ENCODE peak calls at places on chromosome 9, in ten cellular contexts. One of them, this sample, is unnamed.

GRCh38 chr9:630817-631216 is 210.7 kb upstream of the DMRT1 start:
- DNase-seq in IMR-90: peak; percentile 17
- DNase-seq in AG04449: no peak
- DNase-seq in HCT116: no peak
- DNase-seq in testis: no peak
- DNase-seq in heart left ventricle: no peak
- DNase-seq in CD8-positive, alpha-beta T cell: no peak
- DNase-seq in spleen: no peak
- DNase-seq in heart right ventricle: no peak
- DNase-seq in thoracic aorta: no peak
- DNase-seq in this sample: no peak

GRCh38 chr9:129320575-129321311 is 142.7 kb upstream of the IER5L start:
- DNase-seq in IMR-90: peak; percentile 82
- DNase-seq in AG04449: peak; percentile 63
- DNase-seq in HCT116: no peak
- DNase-seq in testis: peak; percentile 82
- DNase-seq in heart left ventricle: peak; percentile 72
- DNase-seq in CD8-positive, alpha-beta T cell: peak; percentile 21
- DNase-seq in spleen: peak; percentile 86
- DNase-seq in heart right ventricle: peak; percentile 74
- DNase-seq in thoracic aorta: no peak
- DNase-seq in this sample: peak; percentile 73

GRCh38 chr9:78707481-78707977 is 410.6 kb downstream of the PSAT1 start:
- DNase-seq in IMR-90: peak; percentile 74
- DNase-seq in AG04449: peak; percentile 70
- DNase-seq in HCT116: no peak
- DNase-seq in testis: no peak
- DNase-seq in heart left ventricle: no peak
- DNase-seq in CD8-positive, alpha-beta T cell: no peak
- DNase-seq in spleen: no peak
- DNase-seq in heart right ventricle: no peak
- DNase-seq in thoracic aorta: no peak
- DNase-seq in this sample: peak; percentile 91

GRCh38 chr9:96618209-96619108 is 1.2 kb downstream of the CDC14B start:
- DNase-seq in IMR-90: peak; percentile 54
- DNase-seq in AG04449: no peak
- DNase-seq in HCT116: no peak
- DNase-seq in testis: peak; percentile 39
- DNase-seq in heart left ventricle: peak; percentile 77
- DNase-seq in CD8-positive, alpha-beta T cell: no peak
- DNase-seq in spleen: no peak
- DNase-seq in heart right ventricle: peak; percentile 40
- DNase-seq in thoracic aorta: no peak
- DNase-seq in this sample: no peak

GRCh38 chr9:110143969-110144545 is 63.9 kb downstream of the C9orf152 start:
- DNase-seq in IMR-90: no peak
- DNase-seq in AG04449: no peak
- DNase-seq in HCT116: no peak
- DNase-seq in testis: no peak
- DNase-seq in heart left ventricle: no peak
- DNase-seq in CD8-positive, alpha-beta T cell: no peak
- DNase-seq in spleen: no peak
- DNase-seq in heart right ventricle: no peak
- DNase-seq in thoracic aorta: no peak
- DNase-seq in this sample: no peak

GRCh38 chr9:109972026-109973005 is 192.3 kb downstream of the PALM2AKAP2 start:
- DNase-seq in IMR-90: no peak
- DNase-seq in AG04449: no peak
- DNase-seq in HCT116: no peak
- DNase-seq in testis: no peak
- DNase-seq in heart left ventricle: no peak
- DNase-seq in CD8-positive, alpha-beta T cell: no peak
- DNase-seq in spleen: no peak
- DNase-seq in heart right ventricle: no peak
- DNase-seq in thoracic aorta: no peak
- DNase-seq in this sample: no peak

GRCh38 chr9:93138171-93138764 is 4.2 kb upstream of the NINJ1 start:
- DNase-seq in IMR-90: no peak
- DNase-seq in AG04449: no peak
- DNase-seq in HCT116: no peak
- DNase-seq in testis: no peak
- DNase-seq in heart left ventricle: no peak
- DNase-seq in CD8-positive, alpha-beta T cell: no peak
- DNase-seq in spleen: peak; percentile 82
- DNase-seq in heart right ventricle: no peak
- DNase-seq in thoracic aorta: no peak
- DNase-seq in this sample: no peak

GRCh38 chr9:71036501-71036900 is 84.9 kb downstream of the TRPM3 start:
- DNase-seq in IMR-90: no peak
- DNase-seq in AG04449: no peak
- DNase-seq in HCT116: no peak
- DNase-seq in testis: peak; percentile 40
- DNase-seq in heart left ventricle: no peak
- DNase-seq in CD8-positive, alpha-beta T cell: no peak
- DNase-seq in spleen: no peak
- DNase-seq in heart right ventricle: no peak
- DNase-seq in thoracic aorta: no peak
- DNase-seq in this sample: no peak

GRCh38 chr9:99011161-99011709 is 67.5 kb downstream of the COL15A1 start:
- DNase-seq in IMR-90: peak; percentile 48
- DNase-seq in AG04449: no peak
- DNase-seq in HCT116: no peak
- DNase-seq in testis: no peak
- DNase-seq in heart left ventricle: no peak
- DNase-seq in CD8-positive, alpha-beta T cell: no peak
- DNase-seq in spleen: no peak
- DNase-seq in heart right ventricle: no peak
- DNase-seq in thoracic aorta: no peak
- DNase-seq in this sample: no peak

GRCh38 chr9:99015448-99015847 is 71.7 kb downstream of the COL15A1 start:
- DNase-seq in IMR-90: no peak
- DNase-seq in AG04449: no peak
- DNase-seq in HCT116: no peak
- DNase-seq in testis: no peak
- DNase-seq in heart left ventricle: no peak
- DNase-seq in CD8-positive, alpha-beta T cell: no peak
- DNase-seq in spleen: no peak
- DNase-seq in heart right ventricle: no peak
- DNase-seq in thoracic aorta: no peak
- DNase-seq in this sample: no peak

GRCh38 chr9:99012957-99013512 is 69.3 kb downstream of the COL15A1 start:
- DNase-seq in IMR-90: no peak
- DNase-seq in AG04449: no peak
- DNase-seq in HCT116: no peak
- DNase-seq in testis: no peak
- DNase-seq in heart left ventricle: no peak
- DNase-seq in CD8-positive, alpha-beta T cell: no peak
- DNase-seq in spleen: no peak
- DNase-seq in heart right ventricle: no peak
- DNase-seq in thoracic aorta: no peak
- DNase-seq in this sample: no peak

GRCh38 chr9:99015890-99016289 is 72.2 kb downstream of the COL15A1 start:
- DNase-seq in IMR-90: no peak
- DNase-seq in AG04449: no peak
- DNase-seq in HCT116: no peak
- DNase-seq in testis: no peak
- DNase-seq in heart left ventricle: no peak
- DNase-seq in CD8-positive, alpha-beta T cell: no peak
- DNase-seq in spleen: no peak
- DNase-seq in heart right ventricle: no peak
- DNase-seq in thoracic aorta: no peak
- DNase-seq in this sample: no peak

GRCh38 chr9:99013550-99013949 is 69.8 kb downstream of the COL15A1 start:
- DNase-seq in IMR-90: no peak
- DNase-seq in AG04449: no peak
- DNase-seq in HCT116: no peak
- DNase-seq in testis: no peak
- DNase-seq in heart left ventricle: no peak
- DNase-seq in CD8-positive, alpha-beta T cell: no peak
- DNase-seq in spleen: no peak
- DNase-seq in heart right ventricle: no peak
- DNase-seq in thoracic aorta: no peak
- DNase-seq in this sample: no peak
- H3K4me3 ChIP-seq in IMR-90: no peak overlapping the region
- H3K4me3 ChIP-seq in AG04449: no peak overlapping the region
- H3K4me3 ChIP-seq in HCT116: no peak overlapping the region
- H3K4me3 ChIP-seq in testis: no peak overlapping the region
- H3K4me3 ChIP-seq in heart left ventricle: no peak overlapping the region
- H3K4me3 ChIP-seq in CD8-positive, alpha-beta T cell: peak overlapping the region; percentile 24
- H3K4me3 ChIP-seq in spleen: no peak overlapping the region
- H3K4me3 ChIP-seq in heart right ventricle: no peak overlapping the region
- H3K4me3 ChIP-seq in thoracic aorta: no peak overlapping the region
- H3K4me3 ChIP-seq in this sample: no peak overlapping the region

GRCh38 chr9:10045598-10045997 is 567.2 kb downstream of the PTPRD start:
- DNase-seq in IMR-90: peak; percentile 24
- DNase-seq in AG04449: no peak
- DNase-seq in HCT116: no peak
- DNase-seq in testis: no peak
- DNase-seq in heart left ventricle: no peak
- DNase-seq in CD8-positive, alpha-beta T cell: no peak
- DNase-seq in spleen: no peak
- DNase-seq in heart right ventricle: no peak
- DNase-seq in thoracic aorta: no peak
- DNase-seq in this sample: no peak
- TF ChIP-seq CTCF in IMR-90: peak; percentile 58
- TF ChIP-seq CTCF in AG04449: no peak
- TF ChIP-seq CTCF in HCT116: no peak
- TF ChIP-seq CTCF in testis: peak; percentile 8
- TF ChIP-seq CTCF in heart left ventricle: peak; percentile 18
- TF ChIP-seq CTCF in CD8-positive, alpha-beta T cell: no peak
- TF ChIP-seq CTCF in spleen: no peak
- TF ChIP-seq CTCF in heart right ventricle: peak; percentile 31
- TF ChIP-seq CTCF in thoracic aorta: no peak
- TF ChIP-seq CTCF in this sample: no peak

GRCh38 chr9:112048924-112049785 is 125.9 kb downstream of the SUSD1 start:
- DNase-seq in IMR-90: peak; percentile 88
- DNase-seq in AG04449: peak; percentile 83
- DNase-seq in HCT116: no peak
- DNase-seq in testis: no peak
- DNase-seq in heart left ventricle: no peak
- DNase-seq in CD8-positive, alpha-beta T cell: no peak
- DNase-seq in spleen: no peak
- DNase-seq in heart right ventricle: no peak
- DNase-seq in thoracic aorta: no peak
- DNase-seq in this sample: peak; percentile 83
- H3K4me3 ChIP-seq in IMR-90: peak overlapping the region; percentile 11
- H3K4me3 ChIP-seq in AG04449: no peak overlapping the region
- H3K4me3 ChIP-seq in HCT116: no peak overlapping the region
- H3K4me3 ChIP-seq in testis: no peak overlapping the region
- H3K4me3 ChIP-seq in heart left ventricle: no peak overlapping the region
- H3K4me3 ChIP-seq in CD8-positive, alpha-beta T cell: no peak overlapping the region
- H3K4me3 ChIP-seq in spleen: no peak overlapping the region
- H3K4me3 ChIP-seq in heart right ventricle: no peak overlapping the region
- H3K4me3 ChIP-seq in thoracic aorta: no peak overlapping the region
- H3K4me3 ChIP-seq in this sample: no peak overlapping the region

DNA sequence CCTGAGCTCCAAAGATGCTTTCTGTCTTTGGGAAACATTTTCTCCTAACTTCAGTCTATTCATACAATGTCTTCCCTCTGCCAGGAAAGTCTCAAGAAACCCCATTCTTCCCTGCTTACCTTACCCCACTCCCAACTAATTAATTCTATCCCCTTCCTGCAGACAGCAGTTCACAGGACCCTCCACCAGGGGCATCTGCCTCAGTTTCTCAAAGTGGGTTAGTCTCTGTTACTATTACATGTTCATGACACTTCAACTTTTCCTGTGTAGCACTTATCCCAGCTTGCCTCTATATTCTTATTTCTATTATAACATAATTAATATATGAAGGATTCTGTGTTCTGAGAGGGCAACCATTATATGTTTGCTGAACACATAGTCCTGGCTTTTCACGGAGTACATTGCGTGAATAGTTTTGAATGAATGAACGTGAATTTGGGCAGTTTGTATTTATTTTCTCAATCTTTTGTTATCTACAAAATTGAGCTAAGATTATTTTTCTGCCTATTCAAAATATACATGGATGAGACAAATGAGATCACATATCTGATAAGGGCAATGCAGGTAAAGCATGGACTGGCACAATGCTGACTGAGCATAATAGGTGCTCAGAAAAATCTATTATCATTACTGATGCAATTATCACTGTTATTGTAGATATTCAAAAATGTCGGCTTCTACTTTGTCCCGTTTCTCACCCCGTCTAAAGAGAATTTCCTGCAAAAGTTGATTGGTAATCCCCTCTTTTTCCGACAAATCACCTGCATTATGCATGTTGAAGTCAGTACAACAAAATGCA is 341.1 kb downstream of the BRINP1 start:
- DNase-seq in IMR-90: no peak
- DNase-seq in AG04449: no peak
- DNase-seq in HCT116: no peak
- DNase-seq in testis: no peak
- DNase-seq in heart left ventricle: no peak
- DNase-seq in CD8-positive, alpha-beta T cell: no peak
- DNase-seq in spleen: no peak
- DNase-seq in heart right ventricle: no peak
- DNase-seq in thoracic aorta: no peak
- DNase-seq in this sample: no peak
- TF ChIP-seq CTCF in IMR-90: no peak
- TF ChIP-seq CTCF in AG04449: no peak
- TF ChIP-seq CTCF in HCT116: no peak
- TF ChIP-seq CTCF in testis: peak; percentile 21
- TF ChIP-seq CTCF in heart left ventricle: no peak
- TF ChIP-seq CTCF in CD8-positive, alpha-beta T cell: no peak
- TF ChIP-seq CTCF in spleen: no peak
- TF ChIP-seq CTCF in heart right ventricle: peak; percentile 21
- TF ChIP-seq CTCF in thoracic aorta: peak; percentile 19
- TF ChIP-seq CTCF in this sample: no peak

This sample was measured in AG09309.